ENCODE peak calls at places on chromosome 21, in nine cellular contexts. A is pancreas; P is upper lobe of right lung; O is right cardiac atrium; Q is OCI-LY7; T is substantia nigra; B is H9; H is left ventricle myocardium inferior; K is CD4-positive, alpha-beta T cell. M is an unnamed sample.

GRCh38 chr21:31408306-31409088 is 64.4 kb upstream of the TIAM1 start:
- DNase-seq in K (no peak), O (no peak), H (no peak), T (no peak), Q (no peak), P (no peak), B (no peak), A (no peak), M (no peak)

GRCh38 chr21:23452384-23453083 is 2154.7 kb downstream of the MRPL39 start:
- DNase-seq in A (peak), B (peak), T (no peak), P (peak), K (no peak), O (no peak), H (no peak), Q (no peak), M (no peak)

GRCh38 chr21:31671146-31671716 is 11.7 kb downstream of the SOD1 start:
- DNase-seq in H (no peak), A (no peak), B (no peak), P (no peak), T (no peak), Q (no peak), O (no peak), K (no peak), M (no peak)

GRCh38 chr21:41815652-41816582 is 49.1 kb upstream of the RIPK4 start:
- DNase-seq in H (no peak), K (no peak), P (no peak), A (no peak), T (no peak), Q (no peak), B (no peak), O (no peak), M (no peak)

GRCh38 chr21:33947451-33948095 is 32.0 kb upstream of the ATP5PO start:
- DNase-seq in K (peak), T (no peak), A (no peak), H (peak), B (peak), P (peak), Q (peak), O (peak), M (peak)

GRCh38 chr21:34544032-34544496 is 32.1 kb upstream of the KCNE1 start:
- DNase-seq in O (peak), B (peak), K (peak), Q (peak), H (peak), P (peak), T (peak), A (peak), M (peak)

GRCh38 chr21:29296452-29296851 is 2.3 kb upstream of the BACH1 start:
- DNase-seq in P (no peak), A (no peak), Q (no peak), T (no peak), H (no peak), O (no peak), B (no peak), K (no peak), M (no peak)

GRCh38 chr21:42121792-42122191 is 50.7 kb downstream of the UMODL1 start:
- DNase-seq in A (no peak), B (no peak), Q (no peak), O (no peak), H (no peak), P (no peak), K (no peak), T (no peak), M (no peak)

GRCh38 chr21:25421327-25422028 is 185.8 kb downstream of the MRPL39 start:
- DNase-seq in K (peak), H (no peak), P (no peak), T (no peak), Q (peak), O (no peak), B (peak), A (no peak), M (peak)

GRCh38 chr21:31872452-31873274 is at the start of gene HUNK:
- DNase-seq in P (peak), T (no peak), A (peak), Q (peak), B (peak), H (no peak), K (no peak), O (peak), M (no peak)

GRCh38 chr21:38819051-38819718 is 13.5 kb downstream of the ETS2 start:
- DNase-seq in B (peak), T (no peak), H (no peak), P (no peak), A (no peak), Q (no peak), K (no peak), O (no peak), M (no peak)

GRCh38 chr21:42841156-42841915 is 38.0 kb downstream of the WDR4 start:
- DNase-seq in Q (no peak), H (peak), P (peak), O (no peak), T (no peak), K (no peak), A (peak), B (peak), M (no peak)

GRCh38 chr21:37208056-37208705 is 59.0 kb downstream of the VPS26C start:
- DNase-seq in O (peak), Q (no peak), B (no peak), A (peak), K (no peak), H (peak), P (peak), T (peak), M (no peak)

GRCh38 chr21:42562258-42562657 is 48.6 kb downstream of the SLC37A1 start:
- DNase-seq in T (no peak), O (no peak), A (no peak), B (no peak), P (peak), Q (peak), H (no peak), K (no peak), M (no peak)

GRCh38 chr21:16418211-16418610 is 688.4 kb downstream of the USP25 start:
- DNase-seq in A (no peak), K (no peak), O (no peak), Q (no peak), H (no peak), B (no peak), T (no peak), P (no peak), M (no peak)

GRCh38 chr21:16420086-16420724 is 690.4 kb downstream of the USP25 start:
- DNase-seq in H (peak), A (no peak), O (peak), K (no peak), Q (no peak), T (peak), P (no peak), B (no peak), M (no peak)

GRCh38 chr21:16419188-16419874 is 689.5 kb downstream of the USP25 start:
- DNase-seq in P (peak), B (no peak), T (peak), O (peak), Q (no peak), K (no peak), A (peak), H (peak), M (no peak)

GRCh38 chr21:16422702-16423101 is 692.9 kb downstream of the USP25 start:
- DNase-seq in B (no peak), H (no peak), A (no peak), K (no peak), T (no peak), P (no peak), Q (no peak), O (no peak), M (no peak)

DNA sequence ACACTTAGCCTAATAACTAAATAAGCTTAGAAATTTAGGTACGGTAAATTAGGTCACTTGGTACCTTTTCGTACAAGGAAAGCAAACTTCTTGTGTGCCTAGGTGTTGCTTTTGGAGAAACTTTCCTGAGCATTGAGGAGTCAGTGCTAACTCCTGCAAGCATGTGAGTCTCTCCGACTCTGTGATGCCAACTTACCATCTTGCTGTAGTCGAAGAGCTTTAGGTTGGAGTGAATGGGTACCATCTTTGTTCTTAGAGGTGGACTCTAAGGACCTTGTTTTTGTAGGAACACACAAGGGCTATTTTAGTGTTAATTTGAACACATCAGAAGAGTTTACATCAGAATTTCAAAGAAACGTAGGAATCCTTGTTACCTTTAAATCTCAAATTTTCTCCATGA is 688.9 kb downstream of the USP25 start:
- DNase-seq in B (no peak), Q (no peak), H (no peak), K (no peak), T (no peak), O (no peak), P (no peak), A (no peak), M (no peak)
- H3K27ac ChIP-seq in B (no peak), Q (no peak), H (peak), K (no peak), T (peak), O (peak), P (peak), A (peak), M (no peak)

GRCh38 chr21:35873441-35873840 is 186.9 kb downstream of the SETD4 start:
- DNase-seq in B (no peak), A (no peak), H (no peak), Q (no peak), K (no peak), T (no peak), P (no peak), O (no peak), M (no peak)
- H3K27ac ChIP-seq in B (no peak), A (no peak), H (no peak), Q (no peak), K (no peak), T (no peak), P (no peak), O (no peak), M (no peak)

GRCh38 chr21:17795084-17796036 is 23.8 kb downstream of the C21orf91 start:
- DNase-seq in A (no peak), H (no peak), O (no peak), P (no peak), K (no peak), B (no peak), Q (no peak), T (no peak), M (no peak)
- H3K27ac ChIP-seq in A (no peak), H (peak), O (no peak), P (no peak), K (peak), B (no peak), Q (no peak), T (no peak), M (peak)

GRCh38 chr21:43932005-43932404 is 67.0 kb downstream of the AGPAT3 start:
- DNase-seq in A (no peak), P (no peak), O (no peak), H (no peak), B (no peak), K (no peak), T (no peak), Q (no peak), M (no peak)
- H3K27ac ChIP-seq in A (no peak), P (no peak), O (no peak), H (peak), B (no peak), K (no peak), T (no peak), Q (no peak), M (no peak)

GRCh38 chr21:17441370-17441769 is 71.5 kb upstream of the CXADR start:
- DNase-seq in P (no peak), O (no peak), B (no peak), K (no peak), T (no peak), H (no peak), A (no peak), Q (no peak), M (no peak)
- H3K27ac ChIP-seq in P (no peak), O (no peak), B (no peak), K (no peak), T (peak), H (no peak), A (no peak), Q (no peak), M (no peak)

GRCh38 chr21:46667735-46668380 is 32.4 kb downstream of the PRMT2 start:
- DNase-seq in O (no peak), B (peak), K (no peak), Q (no peak), H (no peak), A (peak), T (no peak), P (no peak), M (peak)
- H3K27ac ChIP-seq in O (no peak), B (no peak), K (no peak), Q (no peak), H (no peak), A (no peak), T (no peak), P (no peak), M (no peak)

DNA sequence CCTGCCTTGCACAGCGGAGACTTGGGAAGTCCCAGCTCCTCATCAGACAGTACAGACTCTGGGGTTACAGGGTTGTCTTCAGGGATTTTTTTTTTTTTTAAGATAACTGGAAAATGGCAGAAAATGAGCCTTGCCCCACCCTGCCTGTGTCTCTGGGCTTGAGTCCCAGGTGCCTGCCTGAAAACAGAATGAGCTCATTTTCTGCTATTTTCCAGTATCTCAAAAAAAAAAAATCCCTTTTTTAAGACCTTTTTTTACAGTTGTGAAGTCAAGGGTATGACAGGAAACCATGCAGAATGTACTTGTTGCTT is 10.1 kb downstream of the SLX9 start:
- DNase-seq in O (no peak), K (no peak), P (no peak), H (no peak), B (no peak), Q (no peak), T (no peak), A (no peak), M (no peak)
- H3K27ac ChIP-seq in O (no peak), K (no peak), P (no peak), H (peak), B (no peak), Q (no peak), T (no peak), A (no peak), M (no peak)